ENCODE peak calls at places on chromosome X, in six cellular contexts. O is CD8-positive, alpha-beta memory T cell; U is HCT116; P is uterus; Y is psoas muscle; W is spleen. B is an unnamed sample.

GRCh38 chrX:65821721-65822496 is 154.5 kb downstream of the MSN start:
- DNase-seq in O (peak), U (no peak), P (no peak), Y (peak), W (peak), B (peak)

GRCh38 chrX:25561190-25561589 is 545.4 kb upstream of the ARX start:
- DNase-seq in O (no peak), U (no peak), P (no peak), Y (no peak), W (no peak), B (no peak)

GRCh38 chrX:19864736-19865135 is 22.7 kb downstream of the SH3KBP1 start:
- DNase-seq in O (no peak), U (no peak), P (no peak), Y (no peak), W (no peak), B (peak)

GRCh38 chrX:32448945-32449344 is 762.4 kb downstream of the DMD start:
- DNase-seq in O (no peak), U (no peak), P (no peak), Y (no peak), W (no peak), B (no peak)

GRCh38 chrX:65971151-65971550 is 68.7 kb downstream of the VSIG4 start:
- DNase-seq in O (no peak), U (no peak), P (no peak), Y (no peak), W (peak), B (no peak)

GRCh38 chrX:331145-331771 is 12.7 kb upstream of the GTPBP6 start:
- DNase-seq in O (peak), U (no peak), P (no peak), Y (no peak), W (peak), B (no peak)

GRCh38 chrX:152197425-152197824 is 59.0 kb upstream of the MAGEA10 start:
- DNase-seq in O (no peak), U (no peak), P (no peak), Y (no peak), W (no peak), B (no peak)

GRCh38 chrX:123817288-123817894 is 42.5 kb upstream of the XIAP start:
- DNase-seq in O (no peak), U (no peak), P (no peak), Y (no peak), W (no peak), B (peak)

GRCh38 chrX:9942086-9942485 is 25.1 kb upstream of the CLDN34 start:
- DNase-seq in O (peak), U (no peak), P (no peak), Y (no peak), W (no peak), B (no peak)

GRCh38 chrX:373641-374471 is 12.9 kb downstream of the PPP2R3B start:
- DNase-seq in O (no peak), U (no peak), P (no peak), Y (no peak), W (peak), B (no peak)

GRCh38 chrX:47232803-47233332 is at the start of gene USP11:
- DNase-seq in O (peak), U (no peak), P (peak), Y (peak), W (no peak), B (peak)

GRCh38 chrX:135015526-135016245 is 6.7 kb downstream of the RTL8B start:
- DNase-seq in O (no peak), U (no peak), P (no peak), Y (no peak), W (no peak), B (no peak)

GRCh38 chrX:35622021-35622420 is 176.1 kb upstream of the MAGEB16 start:
- DNase-seq in O (no peak), U (no peak), P (no peak), Y (no peak), W (no peak), B (no peak)

GRCh38 chrX:14676431-14676830 is 147.1 kb downstream of the GLRA2 start:
- DNase-seq in O (no peak), U (no peak), P (no peak), Y (no peak), W (no peak), B (no peak)

GRCh38 chrX:33171071-33171470 is 40.3 kb downstream of the DMD start:
- DNase-seq in O (no peak), U (no peak), P (no peak), Y (no peak), W (no peak), B (no peak)

DNA sequence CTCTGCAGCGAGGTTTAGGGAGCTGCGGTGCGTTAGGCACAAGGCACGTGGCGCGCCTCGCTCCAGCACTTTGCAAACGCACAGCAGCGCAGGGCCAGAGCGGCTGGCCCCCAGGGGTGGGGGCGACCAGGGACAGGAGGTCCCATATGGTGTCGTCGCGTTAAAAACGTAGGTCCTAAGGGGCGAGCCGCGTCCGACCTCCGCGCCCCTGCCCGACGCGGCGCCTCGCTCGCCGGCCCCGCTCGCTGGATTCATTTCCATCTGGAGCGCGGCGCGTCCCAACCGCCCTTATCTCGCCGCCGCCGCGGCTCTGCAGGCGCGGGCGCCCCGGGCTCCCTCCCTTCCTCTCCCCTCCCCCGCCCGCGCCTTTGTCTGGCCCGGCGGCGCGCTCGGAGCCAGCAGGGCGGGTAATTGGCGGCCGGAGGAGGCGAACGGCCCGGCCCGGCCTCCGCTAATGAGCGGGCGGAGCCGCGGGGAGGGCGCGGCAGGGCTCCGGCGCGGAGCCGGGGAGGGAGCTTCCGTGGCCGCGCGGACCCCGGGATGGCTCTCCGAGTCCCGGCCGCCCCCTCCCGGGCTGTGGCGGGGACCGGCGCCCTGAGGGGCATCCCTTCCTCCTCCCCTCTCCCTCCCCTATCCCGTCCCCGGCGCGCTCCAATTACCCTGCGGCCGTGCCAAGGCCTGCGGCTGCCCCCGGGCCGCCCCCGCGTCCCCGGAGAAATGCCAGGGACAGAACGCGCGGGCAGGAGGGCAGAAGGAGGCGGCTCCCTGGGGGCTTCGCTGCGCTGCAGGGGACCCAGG is 409.0 kb downstream of the BCOR start:
- DNase-seq in O (no peak), U (no peak), P (peak), Y (peak), W (peak), B (peak)
- H3K4me3 ChIP-seq in O (no peak), U (peak), P (peak), Y (peak), W (peak), B (peak)

DNA sequence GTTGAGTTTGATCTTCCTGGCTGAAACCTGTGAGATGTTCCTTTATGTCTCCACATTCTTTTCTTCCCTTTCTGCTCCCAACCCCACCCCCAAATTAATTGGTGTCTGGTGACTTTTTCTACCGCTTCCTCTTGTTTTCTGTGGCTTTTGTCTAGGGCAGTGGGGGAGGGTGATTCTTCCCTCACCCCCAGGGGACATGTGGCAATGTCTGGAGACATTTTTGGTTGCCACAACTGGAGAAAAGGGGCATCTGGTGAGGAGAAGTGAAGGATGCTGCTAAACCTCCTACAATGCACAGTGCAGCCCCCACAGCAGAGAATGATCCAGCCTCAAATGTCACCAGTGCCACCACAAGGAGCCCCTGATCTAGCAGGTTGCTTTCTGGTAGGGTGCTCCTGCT is 152.9 kb downstream of the NHS start:
- DNase-seq in O (no peak), U (no peak), P (no peak), Y (no peak), W (no peak), B (no peak)
- H3K4me3 ChIP-seq in O (no peak), U (no peak), P (no peak), Y (no peak), W (no peak), B (no peak)

GRCh38 chrX:101430457-101431078 is 22.5 kb downstream of the HNRNPH2 start:
- DNase-seq in O (no peak), U (no peak), P (no peak), Y (no peak), W (no peak), B (no peak)
- H3K4me3 ChIP-seq in O (no peak), U (no peak), P (no peak), Y (no peak), W (no peak), B (no peak)

DNA sequence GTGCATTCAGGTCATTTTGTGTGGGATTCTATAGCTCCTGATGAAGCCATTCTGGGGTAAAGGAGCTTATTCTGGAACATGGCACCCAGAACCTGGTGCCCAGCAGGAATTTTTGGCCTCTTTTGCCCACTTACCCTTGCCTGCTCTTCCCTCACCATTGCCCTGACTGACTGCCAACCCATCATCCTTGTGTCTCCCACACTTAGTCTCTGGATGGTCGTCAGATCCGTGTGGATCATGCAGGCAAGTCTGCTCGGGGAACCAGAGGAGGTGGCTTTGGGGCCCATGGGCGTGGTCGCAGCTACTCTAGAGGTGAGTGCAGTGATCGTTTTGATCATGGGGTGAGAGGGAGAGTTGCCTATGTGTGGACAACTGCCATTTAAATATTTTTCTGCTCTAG is 1.8 kb downstream of the RBM3 start:
- DNase-seq in O (no peak), U (no peak), P (no peak), Y (no peak), W (no peak), B (no peak)
- H3K4me3 ChIP-seq in O (no peak), U (peak), P (no peak), Y (peak), W (peak), B (peak)

GRCh38 chrX:11472381-11472780 is 179.2 kb downstream of the AMELX start:
- DNase-seq in O (no peak), U (no peak), P (no peak), Y (no peak), W (no peak), B (no peak)

GRCh38 chrX:11474021-11474420 is 180.8 kb downstream of the AMELX start:
- DNase-seq in O (no peak), U (no peak), P (no peak), Y (no peak), W (no peak), B (no peak)

GRCh38 chrX:11474576-11474975 is 181.4 kb downstream of the AMELX start:
- DNase-seq in O (no peak), U (no peak), P (no peak), Y (no peak), W (no peak), B (no peak)

GRCh38 chrX:11470231-11470630 is 177.0 kb downstream of the AMELX start:
- DNase-seq in O (no peak), U (no peak), P (no peak), Y (no peak), W (no peak), B (no peak)

DNA sequence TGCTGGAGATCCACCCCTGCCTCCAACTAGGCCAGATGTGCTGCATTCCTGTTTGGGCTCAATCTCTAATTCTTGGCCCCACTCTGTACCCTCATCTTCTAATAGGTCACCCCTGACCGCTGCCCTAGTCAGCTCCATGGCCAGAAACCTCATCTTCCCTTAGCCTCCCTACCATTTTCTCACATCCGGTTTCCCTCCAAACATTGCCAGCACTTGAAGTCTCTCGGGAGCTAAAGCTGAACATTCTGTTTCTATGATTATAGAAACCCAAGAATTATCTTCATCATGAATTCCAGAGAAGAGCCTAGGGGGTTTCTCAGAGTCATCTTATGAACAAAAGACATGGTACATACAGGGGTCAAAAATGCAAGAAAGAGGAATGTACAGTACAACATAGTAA is 179.7 kb downstream of the AMELX start:
- DNase-seq in O (no peak), U (no peak), P (no peak), Y (no peak), W (no peak), B (no peak)
- H3K4me3 ChIP-seq in O (no peak), U (no peak), P (no peak), Y (no peak), W (no peak), B (no peak)

GRCh38 chrX:103376979-103377324 is 614 bp downstream of the BEX3 start:
- DNase-seq in O (no peak), U (no peak), P (no peak), Y (no peak), W (no peak), B (no peak)
- H3K4me3 ChIP-seq in O (no peak), U (peak), P (peak), Y (peak), W (peak), B (peak)

GRCh38 chrX:37679230-37679629 is 6.4 kb upstream of the XK start:
- DNase-seq in O (no peak), U (no peak), P (no peak), Y (no peak), W (no peak), B (no peak)

GRCh38 chrX:37679888-37680287 is 5.7 kb upstream of the XK start:
- DNase-seq in O (no peak), U (no peak), P (no peak), Y (no peak), W (no peak), B (no peak)

GRCh38 chrX:37678574-37678973 is 7.0 kb upstream of the XK start:
- DNase-seq in O (no peak), U (no peak), P (no peak), Y (no peak), W (no peak), B (no peak)

GRCh38 chrX:37677243-37677642 is 8.3 kb upstream of the XK start:
- DNase-seq in O (no peak), U (no peak), P (no peak), Y (no peak), W (no peak), B (no peak)

DNA sequence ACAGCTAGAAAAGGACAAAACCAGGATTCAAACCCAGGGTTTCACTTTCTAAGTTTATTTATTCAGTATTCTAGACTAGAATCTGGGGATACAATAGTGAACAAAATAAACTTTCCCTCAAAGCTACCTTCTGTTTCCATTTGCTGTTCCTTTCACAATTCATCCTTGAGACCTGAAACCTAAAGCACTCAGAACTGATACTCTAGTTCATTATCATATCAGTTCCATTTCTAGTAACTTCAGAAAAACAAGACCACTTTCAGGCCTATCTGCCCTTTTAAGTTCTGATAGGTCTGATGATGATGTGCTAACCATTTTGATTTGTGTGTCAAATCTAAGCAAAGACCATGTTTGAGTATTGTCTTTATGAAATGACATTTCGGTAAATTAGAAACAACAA is 7.8 kb upstream of the XK start:
- DNase-seq in O (no peak), U (no peak), P (no peak), Y (no peak), W (no peak), B (no peak)
- H3K4me3 ChIP-seq in O (no peak), U (no peak), P (no peak), Y (no peak), W (no peak), B (no peak)